ENCODE peak calls at places on chromosomes 4 and X, in six cellular contexts. X, L, H, F, T and W are unnamed samples.

GRCh38 chrX:70672326-70672725 is 227.7 kb downstream of the DLG3 start:
- ATAC-seq in F (no peak), H (no peak), X (peak), L (peak), T (no peak), W (peak)

GRCh38 chrX:47879447-47879846 is 42.7 kb downstream of the ZNF81 start:
- ATAC-seq in T (no peak), F (no peak), H (no peak), X (no peak), L (no peak), W (no peak)

GRCh38 chrX:7307720-7308119 is 159.8 kb upstream of the PUDP start:
- ATAC-seq in H (no peak), T (no peak), F (no peak), X (no peak), L (no peak), W (no peak)

GRCh38 chr4:168028568-168028967 is 63.8 kb upstream of the ANXA10 start:
- ATAC-seq in T (no peak), H (no peak), X (no peak), L (no peak), F (no peak), W (no peak)

GRCh38 chrX:153537526-153538295 is 20.3 kb downstream of the ATP2B3 start:
- ATAC-seq in X (no peak), L (no peak), F (no peak), H (no peak), T (no peak), W (no peak)

GRCh38 chrX:17403231-17403691 is 28.3 kb downstream of the NHS start:
- ATAC-seq in F (no peak), X (no peak), H (peak), L (no peak), T (no peak), W (no peak)

GRCh38 chr4:52036875-52037274 is 1.2 kb downstream of the SGCB start:
- ATAC-seq in L (no peak), H (no peak), F (no peak), X (no peak), T (no peak), W (no peak)

GRCh38 chr4:69518543-69519198 is 23.0 kb upstream of the UGT2B4 start:
- ATAC-seq in X (no peak), L (no peak), H (no peak), F (no peak), T (no peak), W (no peak)

GRCh38 chrX:133269168-133269567 is 51.0 kb upstream of the TFDP3 start:
- ATAC-seq in L (no peak), T (no peak), H (no peak), F (no peak), X (no peak), W (no peak)

GRCh38 chr4:4991541-4992099 is 27.6 kb downstream of the CYTL1 start:
- ATAC-seq in F (no peak), T (no peak), H (no peak), L (no peak), X (no peak), W (no peak)

GRCh38 chrX:12948495-12948894 is 26.4 kb upstream of the TMSB4X start:
- ATAC-seq in L (no peak), H (no peak), X (no peak), T (no peak), F (no peak), W (no peak)

GRCh38 chrX:56764975-56765791 is 36.1 kb downstream of the NBDY start:
- ATAC-seq in F (peak), H (no peak), T (no peak), L (no peak), X (peak), W (no peak)

GRCh38 chr4:105569014-105569850 is 16.8 kb downstream of the ARHGEF38 start:
- ATAC-seq in F (no peak), T (no peak), H (no peak), L (no peak), X (no peak), W (no peak)

GRCh38 chr4:174714393-174715211 is 114.4 kb downstream of the GLRA3 start:
- ATAC-seq in X (peak), H (no peak), F (no peak), T (no peak), L (peak), W (no peak)

GRCh38 chr4:108763226-108763593 is 357 bp upstream of the ETNPPL start:
- ATAC-seq in F (no peak), T (no peak), L (no peak), X (no peak), H (no peak), W (no peak)

GRCh38 chrX:150161092-150161672 is 201.9 kb upstream of the MAMLD1 start:
- ATAC-seq in T (no peak), X (no peak), L (no peak), H (no peak), F (no peak), W (no peak)

GRCh38 chr4:140557831-140558435 is 10.8 kb downstream of the UCP1 start:
- ATAC-seq in F (no peak), T (no peak), X (no peak), H (no peak), L (no peak), W (no peak)